ENCODE peak calls at places on chromosomes 12 and 14, in seven cellular contexts. Q, U, F, H, A, D and Z are unnamed samples. For H3K9me3, the result is how much of the 10 kb centered on the place peaks cover.

GRCh38 chr14:74765721-74766120 is 2.6 kb downstream of the YLPM1 start:
- DNase-seq in Q (no peak), U (no peak), F (no peak), H (no peak), A (no peak), D (no peak), Z (no peak)

GRCh38 chr12:131871677-131872076 is 22.7 kb upstream of the ULK1 start:
- DNase-seq in Q (no peak), U (no peak), F (no peak), H (no peak), A (no peak), D (no peak), Z (no peak)

GRCh38 chr14:79584679-79585078 is 626.6 kb downstream of the DIO2 start:
- DNase-seq in Q (no peak), U (peak), F (peak), H (no peak), A (no peak), D (peak), Z (no peak)

GRCh38 chr14:74682169-74682952 is 30.5 kb downstream of the AREL1 start:
- DNase-seq in Q (no peak), U (no peak), F (no peak), H (no peak), A (no peak), D (no peak), Z (no peak)

GRCh38 chr14:54564071-54564798 is 2.7 kb upstream of the SAMD4A start:
- DNase-seq in Q (no peak), U (no peak), F (peak), H (no peak), A (no peak), D (peak), Z (no peak)

GRCh38 chr14:53979141-53979673 is 22.6 kb upstream of the BMP4 start:
- DNase-seq in Q (no peak), U (no peak), F (peak), H (no peak), A (no peak), D (no peak), Z (no peak)

GRCh38 chr12:81077329-81077685 is 572 bp upstream of the ACSS3 start:
- DNase-seq in Q (no peak), U (no peak), F (no peak), H (no peak), A (no peak), D (no peak), Z (peak)

GRCh38 chr12:79933043-79933442 is 1.9 kb downstream of the PPP1R12A start:
- DNase-seq in Q (no peak), U (no peak), F (no peak), H (no peak), A (no peak), D (no peak), Z (no peak)

GRCh38 chr14:61866932-61867920 is 105.0 kb downstream of the SNAPC1 start:
- DNase-seq in Q (no peak), U (no peak), F (peak), H (no peak), A (no peak), D (peak), Z (no peak)

GRCh38 chr12:64160021-64160717 is 61.9 kb downstream of the KICS2 start:
- DNase-seq in Q (no peak), U (no peak), F (no peak), H (no peak), A (no peak), D (no peak), Z (no peak)

GRCh38 chr12:64157110-64157509 is 65.0 kb downstream of the KICS2 start:
- DNase-seq in Q (no peak), U (no peak), F (no peak), H (no peak), A (no peak), D (no peak), Z (no peak)

GRCh38 chr12:64157610-64158009 is 64.5 kb downstream of the KICS2 start:
- DNase-seq in Q (no peak), U (no peak), F (no peak), H (no peak), A (no peak), D (peak), Z (no peak)

GRCh38 chr12:64160718-64161060 is 61.4 kb downstream of the KICS2 start:
- DNase-seq in Q (no peak), U (no peak), F (no peak), H (no peak), A (no peak), D (peak), Z (no peak)
- H3K27ac ChIP-seq in Q (no peak), U (no peak), F (peak), H (no peak), A (no peak), D (peak), Z (no peak)

GRCh38 chr14:58027904-58028303 is 124.1 kb downstream of the ARMH4 start:
- DNase-seq in Q (no peak), U (no peak), F (no peak), H (no peak), A (no peak), D (no peak), Z (no peak)

GRCh38 chr14:58026967-58027366 is 125.0 kb downstream of the ARMH4 start:
- DNase-seq in Q (no peak), U (no peak), F (no peak), H (no peak), A (no peak), D (no peak), Z (no peak)

DNA sequence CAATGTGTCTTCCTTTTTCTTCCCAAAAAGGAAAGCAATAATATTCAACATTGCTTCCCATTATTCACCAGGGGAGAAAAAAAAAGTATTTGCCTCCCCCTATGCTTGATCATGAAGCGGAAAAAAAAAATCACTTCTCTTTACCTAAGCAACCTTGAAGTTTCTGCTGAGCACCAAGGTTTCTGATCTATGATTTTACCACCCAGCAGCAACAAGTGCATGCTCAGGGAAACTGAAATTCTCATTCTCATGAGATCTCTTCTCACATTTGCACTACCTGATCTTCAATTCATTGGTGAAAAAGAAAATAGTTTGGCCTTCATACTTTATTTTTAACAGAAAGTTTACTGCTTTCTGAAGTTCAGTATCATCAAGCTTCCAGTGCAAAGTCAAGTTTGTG is 125.8 kb downstream of the ARMH4 start:
- DNase-seq in Q (no peak), U (no peak), F (no peak), H (no peak), A (no peak), D (no peak), Z (no peak)
- H3K9me3 ChIP-seq in Q (under half), U (under half), F (under half), H (under half), A (under half), D (under half), Z (under half)

GRCh38 chr14:52268191-52269061 is 928 bp downstream of the PTGDR start:
- DNase-seq in Q (peak), U (no peak), F (no peak), H (no peak), A (no peak), D (peak), Z (no peak)
- TF ChIP-seq POLR2A in Q (no peak), U (no peak), F (no peak), H (no peak), A (no peak), D (no peak), Z (no peak)

GRCh38 chr12:110367209-110367864 is 36.2 kb downstream of the ANAPC7 start:
- DNase-seq in Q (no peak), U (no peak), F (no peak), H (no peak), A (peak), D (peak), Z (peak)
- H3K27ac ChIP-seq in Q (peak), U (no peak), F (no peak), H (peak), A (peak), D (peak), Z (peak)

GRCh38 chr14:106507354-106507753 is 981.0 kb downstream of the TMEM121 start:
- DNase-seq in Q (no peak), U (no peak), F (no peak), H (no peak), A (no peak), D (no peak), Z (no peak)
- H3K9me3 ChIP-seq in Q (under half), U (under half), F (under half), H (under half), A (under half), D (under half), Z (under half)